ENCODE peak calls at places on chromosomes 16 and 17, in six cellular contexts. I is A549; C is CD8-positive, alpha-beta T cell; T is cardiac muscle cell; S is uterus; K is fibroblast of pulmonary artery. R is an unnamed sample.

GRCh38 chr16:55949518-55949917 is 74.3 kb upstream of the CES5A start:
- DNase-seq in C (no peak), K (no peak), I (peak), T (no peak), S (no peak), R (no peak)

GRCh38 chr17:42537156-42537805 is 1.2 kb downstream of the NAGLU start:
- DNase-seq in I (no peak), K (no peak), T (no peak), S (no peak), C (no peak), R (no peak)

GRCh38 chr17:69501591-69502468 is 87.3 kb downstream of the MAP2K6 start:
- DNase-seq in S (no peak), K (peak), C (no peak), T (peak), I (peak), R (peak)

GRCh38 chr16:31404353-31405064 is 11.4 kb downstream of the ITGAD start:
- DNase-seq in T (peak), K (peak), S (no peak), I (peak), C (no peak), R (peak)

GRCh38 chr16:56145369-56145768 is 45.9 kb upstream of the GNAO1 start:
- DNase-seq in K (no peak), I (no peak), S (no peak), T (no peak), C (no peak), R (no peak)

GRCh38 chr17:18258356-18259038 is at the start of gene FLII:
- DNase-seq in I (peak), S (no peak), T (peak), K (peak), C (peak), R (peak)

GRCh38 chr17:2192367-2193028 is 111.1 kb downstream of the SMG6 start:
- DNase-seq in S (peak), I (peak), C (peak), K (peak), T (peak), R (peak)

GRCh38 chr17:69223809-69224208 is 4.8 kb downstream of the ABCA10 start:
- DNase-seq in K (peak), I (no peak), C (no peak), S (no peak), T (peak), R (peak)

GRCh38 chr17:77128895-77129567 is 11.7 kb upstream of the SEC14L1 start:
- DNase-seq in K (peak), C (no peak), S (no peak), I (no peak), T (peak), R (no peak)

GRCh38 chr16:1708083-1708767 is 2.2 kb downstream of the MAPK8IP3 start:
- DNase-seq in I (no peak), S (no peak), C (peak), K (no peak), T (no peak), R (no peak)
- H3K4me3 ChIP-seq in I (no peak), S (no peak), C (no peak), K (peak), T (no peak), R (peak)

GRCh38 chr17:81398170-81398854 is 3.1 kb downstream of the BAHCC1 start:
- DNase-seq in T (peak), I (peak), K (peak), S (no peak), C (no peak), R (no peak)

GRCh38 chr17:81396278-81396721 is 1.0 kb downstream of the BAHCC1 start:
- DNase-seq in I (no peak), S (no peak), C (no peak), K (no peak), T (no peak), R (no peak)

GRCh38 chr17:81398855-81399451 is 3.7 kb downstream of the BAHCC1 start:
- DNase-seq in I (peak), S (no peak), T (peak), C (no peak), K (no peak), R (no peak)

GRCh38 chr17:81396722-81397313 is 1.6 kb downstream of the BAHCC1 start:
- DNase-seq in C (peak), S (no peak), T (peak), K (no peak), I (peak), R (no peak)

DNA sequence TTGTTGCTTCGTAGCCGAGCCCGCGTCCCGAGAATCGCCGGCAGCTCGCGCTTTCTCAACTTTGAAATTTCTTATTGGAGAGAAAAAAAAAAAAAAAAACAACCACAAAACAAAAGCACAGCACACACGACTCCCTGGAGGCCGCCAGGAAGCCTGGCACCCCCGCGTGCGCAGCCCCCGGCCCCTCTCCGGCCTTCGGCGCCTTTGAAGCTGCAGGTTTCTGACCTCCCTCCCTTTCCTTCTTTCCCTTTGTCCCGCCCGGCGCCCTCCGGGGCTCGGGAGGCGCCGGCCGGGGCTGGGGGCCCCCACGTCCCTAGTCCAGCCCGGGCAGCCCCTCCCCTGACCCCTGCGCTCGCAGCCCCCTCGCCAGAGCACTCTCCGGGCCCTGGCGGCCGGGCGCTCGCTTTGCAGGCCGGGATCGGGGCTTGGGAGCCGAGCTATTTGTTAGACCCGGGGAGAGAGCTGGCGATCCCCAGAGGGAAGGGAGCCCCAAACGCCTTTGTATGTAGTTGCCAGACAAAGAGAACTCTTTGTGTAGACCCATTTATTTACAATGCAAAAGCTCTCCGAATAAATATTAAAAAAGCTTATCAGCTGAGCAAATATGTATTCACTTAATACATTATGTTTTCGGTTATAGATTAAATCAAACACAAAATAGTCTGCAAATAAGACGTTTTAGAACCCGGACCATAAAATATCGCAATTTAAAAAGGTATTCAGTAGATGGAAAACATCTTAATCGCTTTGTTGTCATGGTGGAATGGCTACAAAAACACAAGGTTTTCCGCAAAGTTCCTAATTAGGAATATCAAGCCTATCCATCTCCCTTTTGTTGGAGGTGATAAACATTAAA is 2.3 kb downstream of the BAHCC1 start:
- DNase-seq in T (peak), C (no peak), K (peak), S (no peak), I (peak), R (no peak)
- TF ChIP-seq CTCF in T (peak), C (no peak), K (no peak), S (no peak), I (no peak), R (no peak)

GRCh38 chr17:75344664-75345063 is 55.4 kb upstream of the SLC25A19 start:
- DNase-seq in K (no peak), I (no peak), S (no peak), C (peak), T (no peak), R (peak)
- H3K4me3 ChIP-seq in K (no peak), I (no peak), S (no peak), C (no peak), T (no peak), R (no peak)

DNA sequence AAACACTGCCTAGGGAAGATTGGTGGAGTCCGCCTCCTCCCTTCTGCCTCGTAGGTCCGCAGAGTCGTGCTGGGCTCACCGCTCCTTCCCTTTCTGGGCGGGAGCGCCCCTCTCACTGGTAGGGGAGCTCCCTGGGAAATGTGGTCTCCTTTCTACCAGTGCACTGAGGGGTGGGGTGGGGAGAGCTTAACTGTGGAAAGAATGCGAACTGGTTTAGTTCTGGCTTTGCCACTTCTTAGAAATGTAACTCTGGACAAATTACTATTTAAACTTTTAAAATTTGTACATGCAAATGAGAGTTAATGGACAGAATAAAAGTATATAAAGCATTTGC is 105.7 kb downstream of the RPTOR start:
- DNase-seq in K (no peak), S (no peak), C (no peak), I (no peak), T (no peak), R (no peak)
- TF ChIP-seq CTCF in K (no peak), S (no peak), C (no peak), I (no peak), T (no peak), R (no peak)

DNA sequence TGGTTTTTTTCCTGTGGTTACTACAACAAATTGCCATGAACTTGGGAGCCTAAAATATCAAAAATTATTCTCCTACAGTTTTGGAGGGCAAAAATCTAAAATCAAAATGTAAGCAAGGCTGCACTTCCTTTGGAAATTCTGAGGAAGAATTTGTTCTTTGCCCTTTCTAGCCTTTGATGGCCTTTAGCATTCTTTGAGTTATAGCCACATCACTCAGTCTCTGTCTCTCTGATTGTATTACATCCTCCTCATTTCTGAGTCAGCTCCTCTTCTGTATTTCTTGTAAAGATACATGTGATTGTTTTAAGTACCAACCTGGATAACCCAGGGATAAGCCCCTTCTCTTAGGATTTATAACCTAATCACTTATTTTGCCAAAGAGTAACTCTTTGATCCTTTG is 282.0 kb downstream of the BCAS3 start:
- DNase-seq in I (no peak), C (no peak), S (no peak), K (no peak), T (no peak), R (no peak)
- H3K4me3 ChIP-seq in I (no peak), C (no peak), S (no peak), K (no peak), T (no peak), R (no peak)

DNA sequence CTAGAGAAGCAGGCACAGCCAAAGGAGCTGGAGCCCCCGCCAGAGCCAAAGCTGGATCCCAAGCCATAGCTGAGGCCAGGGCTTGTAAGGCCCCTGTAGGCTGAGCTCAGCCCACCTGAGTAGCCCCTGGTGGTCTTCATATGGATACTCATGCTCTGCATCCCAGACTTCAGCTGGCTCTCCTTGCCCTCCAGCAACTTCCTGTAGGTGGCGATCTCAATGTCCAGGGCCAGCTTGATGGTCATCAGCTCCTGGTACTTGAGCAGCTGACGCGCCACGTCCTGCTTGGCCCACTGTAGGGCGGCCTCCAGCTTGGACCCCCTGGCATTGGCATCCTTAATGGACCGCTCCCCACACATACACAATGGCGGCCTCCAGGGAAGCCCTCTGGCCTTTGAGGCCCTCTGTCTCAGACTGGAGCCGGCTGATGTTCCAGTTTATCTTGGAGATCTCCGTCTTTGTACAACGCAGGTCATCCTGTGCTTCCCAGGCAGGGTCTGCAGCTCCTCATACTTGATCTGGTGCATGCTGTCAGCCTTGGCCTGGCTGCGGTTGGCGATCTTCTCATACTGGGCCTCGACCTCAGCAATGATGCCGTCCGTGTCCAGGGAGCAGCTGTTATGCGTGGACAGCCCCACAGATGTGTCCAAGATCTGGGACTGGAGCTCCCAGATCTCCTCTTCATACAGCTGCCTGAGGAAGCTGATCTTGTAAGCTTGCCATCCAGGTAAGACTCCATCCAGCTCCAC is 28.9 kb downstream of the IKZF3 start:
- DNase-seq in C (no peak), S (no peak), K (no peak), T (no peak), I (no peak), R (no peak)
- TF ChIP-seq CTCF in C (no peak), S (no peak), K (no peak), T (no peak), I (no peak), R (no peak)

DNA sequence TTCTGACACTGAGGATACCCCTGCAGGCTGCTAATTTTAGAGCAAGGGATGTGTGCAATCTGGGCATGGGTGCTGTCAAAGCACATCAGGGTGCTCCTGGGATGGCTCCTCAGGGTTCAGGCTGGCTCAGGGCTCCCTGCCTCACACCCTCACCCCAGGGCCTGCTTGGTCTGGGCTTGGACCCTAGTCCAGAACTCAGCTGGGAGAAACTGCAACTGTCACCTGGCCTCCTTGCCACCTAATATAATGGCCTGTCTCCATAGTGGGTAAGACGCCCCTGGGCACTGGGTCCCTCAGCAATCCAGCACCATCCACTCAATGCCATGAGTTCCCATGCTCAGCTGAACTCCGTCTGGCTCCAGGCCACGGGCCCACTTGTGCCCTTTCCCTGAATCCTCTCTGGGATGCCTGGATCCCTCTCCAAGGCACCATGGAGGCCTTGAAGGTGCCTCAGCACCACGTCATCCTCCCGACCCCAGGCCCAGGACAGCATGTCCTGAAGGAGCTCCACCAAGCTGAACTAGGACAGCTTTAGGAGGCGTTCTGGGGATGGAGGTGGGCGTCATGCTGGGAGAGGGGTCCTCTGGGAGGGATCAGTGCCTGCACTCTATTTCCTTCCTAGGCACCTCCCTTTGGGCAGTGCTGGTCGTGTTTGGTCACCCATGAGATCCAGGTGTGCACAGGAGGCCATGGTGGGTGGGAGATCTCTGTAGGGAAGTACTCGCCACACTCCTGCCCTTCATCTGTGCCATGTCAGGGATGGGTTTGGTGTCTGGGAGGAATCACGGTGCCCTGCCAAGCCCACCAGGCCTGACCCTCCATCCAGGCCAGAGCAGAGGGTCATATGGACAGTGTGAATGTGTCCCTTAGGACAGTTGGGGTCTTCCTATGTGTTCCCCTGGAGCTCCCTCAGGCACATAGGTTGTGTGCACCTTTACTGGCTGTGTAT is 1688.4 kb downstream of the TP53TG3F start:
- DNase-seq in T (no peak), C (no peak), I (no peak), K (no peak), S (no peak), R (no peak)
- H3K4me3 ChIP-seq in T (no peak), C (no peak), I (no peak), K (no peak), S (no peak), R (no peak)